ENCODE peak calls at places on chromosomes 6 and 20, in nine cellular contexts. One of them, this sample, is unnamed.

GRCh38 chr6:41759905-41760579 is 12.8 kb upstream of the PGC start:
- DNase-seq in COR-L47: no peak
- DNase-seq in stimulated activated CD4-positive, alpha-beta T cell treated with anti-CD3 and anti-CD28 coated beads, Interleukin-15, amount 100 ng/mL, for 1 hour: no peak
- DNase-seq in NCI-H2081: no peak
- DNase-seq in activated CD4-positive, alpha-beta T cell treated with anti-CD3 and anti-CD28 coated beads, Interleukin-2, amount 50 U/mL, for 1 hour: no peak
- DNase-seq in iPS DF 19.7: no peak
- DNase-seq in endothelial cell: no peak
- DNase-seq in germinal center: no peak
- DNase-seq in B cell: no peak
- DNase-seq in this sample: no peak

GRCh38 chr6:131952886-131953509 is 1.8 kb upstream of the CCN2 start:
- DNase-seq in iPS DF 19.7: no peak
- DNase-seq in activated CD4-positive, alpha-beta T cell treated with anti-CD3 and anti-CD28 coated beads, Interleukin-2, amount 50 U/mL, for 1 hour: no peak
- DNase-seq in stimulated activated CD4-positive, alpha-beta T cell treated with anti-CD3 and anti-CD28 coated beads, Interleukin-15, amount 100 ng/mL, for 1 hour: no peak
- DNase-seq in B cell: no peak
- DNase-seq in COR-L47: no peak
- DNase-seq in NCI-H2081: no peak
- DNase-seq in endothelial cell: no peak
- DNase-seq in germinal center: no peak
- DNase-seq in this sample: no peak

GRCh38 chr6:29255530-29255929 is 46.0 kb upstream of the OR14J1 start:
- DNase-seq in endothelial cell: no peak
- DNase-seq in COR-L47: no peak
- DNase-seq in B cell: no peak
- DNase-seq in iPS DF 19.7: no peak
- DNase-seq in activated CD4-positive, alpha-beta T cell treated with anti-CD3 and anti-CD28 coated beads, Interleukin-2, amount 50 U/mL, for 1 hour: no peak
- DNase-seq in germinal center: no peak
- DNase-seq in stimulated activated CD4-positive, alpha-beta T cell treated with anti-CD3 and anti-CD28 coated beads, Interleukin-15, amount 100 ng/mL, for 1 hour: no peak
- DNase-seq in NCI-H2081: no peak
- DNase-seq in this sample: no peak

GRCh38 chr6:2876210-2877056 is 26.7 kb downstream of the SERPINB9 start:
- DNase-seq in B cell: no peak
- DNase-seq in COR-L47: no peak
- DNase-seq in germinal center: no peak
- DNase-seq in endothelial cell: peak; percentile 53
- DNase-seq in stimulated activated CD4-positive, alpha-beta T cell treated with anti-CD3 and anti-CD28 coated beads, Interleukin-15, amount 100 ng/mL, for 1 hour: no peak
- DNase-seq in activated CD4-positive, alpha-beta T cell treated with anti-CD3 and anti-CD28 coated beads, Interleukin-2, amount 50 U/mL, for 1 hour: no peak
- DNase-seq in NCI-H2081: no peak
- DNase-seq in iPS DF 19.7: no peak
- DNase-seq in this sample: no peak

GRCh38 chr6:34522740-34523139 is 33.4 kb downstream of the SPDEF start:
- DNase-seq in NCI-H2081: no peak
- DNase-seq in germinal center: no peak
- DNase-seq in stimulated activated CD4-positive, alpha-beta T cell treated with anti-CD3 and anti-CD28 coated beads, Interleukin-15, amount 100 ng/mL, for 1 hour: no peak
- DNase-seq in activated CD4-positive, alpha-beta T cell treated with anti-CD3 and anti-CD28 coated beads, Interleukin-2, amount 50 U/mL, for 1 hour: no peak
- DNase-seq in iPS DF 19.7: no peak
- DNase-seq in endothelial cell: no peak
- DNase-seq in B cell: no peak
- DNase-seq in COR-L47: no peak
- DNase-seq in this sample: no peak

GRCh38 chr6:16184129-16184528 is 54.3 kb upstream of the GMPR start:
- DNase-seq in iPS DF 19.7: no peak
- DNase-seq in activated CD4-positive, alpha-beta T cell treated with anti-CD3 and anti-CD28 coated beads, Interleukin-2, amount 50 U/mL, for 1 hour: no peak
- DNase-seq in COR-L47: peak; percentile 42
- DNase-seq in endothelial cell: no peak
- DNase-seq in NCI-H2081: no peak
- DNase-seq in germinal center: peak; percentile 62
- DNase-seq in B cell: peak; percentile 45
- DNase-seq in stimulated activated CD4-positive, alpha-beta T cell treated with anti-CD3 and anti-CD28 coated beads, Interleukin-15, amount 100 ng/mL, for 1 hour: no peak
- DNase-seq in this sample: no peak

GRCh38 chr6:33430991-33431879 is 11.4 kb downstream of the SYNGAP1 start:
- DNase-seq in B cell: peak; percentile 96
- DNase-seq in endothelial cell: peak; percentile 84
- DNase-seq in iPS DF 19.7: no peak
- DNase-seq in germinal center: peak; percentile 90
- DNase-seq in NCI-H2081: peak; percentile 33
- DNase-seq in stimulated activated CD4-positive, alpha-beta T cell treated with anti-CD3 and anti-CD28 coated beads, Interleukin-15, amount 100 ng/mL, for 1 hour: peak; percentile 66
- DNase-seq in activated CD4-positive, alpha-beta T cell treated with anti-CD3 and anti-CD28 coated beads, Interleukin-2, amount 50 U/mL, for 1 hour: peak; percentile 83
- DNase-seq in COR-L47: peak; percentile 71
- DNase-seq in this sample: no peak

GRCh38 chr20:49457444-49457843 is 25.0 kb downstream of the KCNB1 start:
- DNase-seq in germinal center: no peak
- DNase-seq in NCI-H2081: no peak
- DNase-seq in stimulated activated CD4-positive, alpha-beta T cell treated with anti-CD3 and anti-CD28 coated beads, Interleukin-15, amount 100 ng/mL, for 1 hour: no peak
- DNase-seq in activated CD4-positive, alpha-beta T cell treated with anti-CD3 and anti-CD28 coated beads, Interleukin-2, amount 50 U/mL, for 1 hour: no peak
- DNase-seq in endothelial cell: no peak
- DNase-seq in B cell: no peak
- DNase-seq in iPS DF 19.7: no peak
- DNase-seq in COR-L47: no peak
- DNase-seq in this sample: no peak

GRCh38 chr6:130931683-130932082 is 104.5 kb downstream of the SMLR1 start:
- DNase-seq in endothelial cell: no peak
- DNase-seq in B cell: no peak
- DNase-seq in activated CD4-positive, alpha-beta T cell treated with anti-CD3 and anti-CD28 coated beads, Interleukin-2, amount 50 U/mL, for 1 hour: no peak
- DNase-seq in NCI-H2081: no peak
- DNase-seq in iPS DF 19.7: no peak
- DNase-seq in germinal center: no peak
- DNase-seq in stimulated activated CD4-positive, alpha-beta T cell treated with anti-CD3 and anti-CD28 coated beads, Interleukin-15, amount 100 ng/mL, for 1 hour: no peak
- DNase-seq in COR-L47: no peak
- DNase-seq in this sample: no peak

GRCh38 chr6:140663094-140663493 is 1288.6 kb upstream of the CITED2 start:
- DNase-seq in activated CD4-positive, alpha-beta T cell treated with anti-CD3 and anti-CD28 coated beads, Interleukin-2, amount 50 U/mL, for 1 hour: no peak
- DNase-seq in germinal center: no peak
- DNase-seq in iPS DF 19.7: no peak
- DNase-seq in COR-L47: no peak
- DNase-seq in NCI-H2081: no peak
- DNase-seq in stimulated activated CD4-positive, alpha-beta T cell treated with anti-CD3 and anti-CD28 coated beads, Interleukin-15, amount 100 ng/mL, for 1 hour: no peak
- DNase-seq in endothelial cell: no peak
- DNase-seq in B cell: no peak
- DNase-seq in this sample: no peak

GRCh38 chr6:87213364-87213763 is 58.0 kb downstream of the ZNF292 start:
- DNase-seq in NCI-H2081: no peak
- DNase-seq in germinal center: no peak
- DNase-seq in B cell: no peak
- DNase-seq in iPS DF 19.7: no peak
- DNase-seq in COR-L47: no peak
- DNase-seq in endothelial cell: no peak
- DNase-seq in activated CD4-positive, alpha-beta T cell treated with anti-CD3 and anti-CD28 coated beads, Interleukin-2, amount 50 U/mL, for 1 hour: no peak
- DNase-seq in stimulated activated CD4-positive, alpha-beta T cell treated with anti-CD3 and anti-CD28 coated beads, Interleukin-15, amount 100 ng/mL, for 1 hour: no peak
- DNase-seq in this sample: peak; percentile 34

GRCh38 chr20:4090756-4091331 is 75.5 kb upstream of the RNF24 start:
- DNase-seq in germinal center: no peak
- DNase-seq in iPS DF 19.7: no peak
- DNase-seq in COR-L47: no peak
- DNase-seq in NCI-H2081: no peak
- DNase-seq in B cell: no peak
- DNase-seq in activated CD4-positive, alpha-beta T cell treated with anti-CD3 and anti-CD28 coated beads, Interleukin-2, amount 50 U/mL, for 1 hour: no peak
- DNase-seq in stimulated activated CD4-positive, alpha-beta T cell treated with anti-CD3 and anti-CD28 coated beads, Interleukin-15, amount 100 ng/mL, for 1 hour: no peak
- DNase-seq in endothelial cell: no peak
- DNase-seq in this sample: peak; percentile 11

GRCh38 chr20:61882716-61883615 is 182.7 kb downstream of the TAF4 start:
- DNase-seq in stimulated activated CD4-positive, alpha-beta T cell treated with anti-CD3 and anti-CD28 coated beads, Interleukin-15, amount 100 ng/mL, for 1 hour: no peak
- DNase-seq in activated CD4-positive, alpha-beta T cell treated with anti-CD3 and anti-CD28 coated beads, Interleukin-2, amount 50 U/mL, for 1 hour: no peak
- DNase-seq in germinal center: no peak
- DNase-seq in B cell: no peak
- DNase-seq in endothelial cell: no peak
- DNase-seq in COR-L47: no peak
- DNase-seq in NCI-H2081: no peak
- DNase-seq in iPS DF 19.7: no peak
- DNase-seq in this sample: no peak

GRCh38 chr6:116840091-116840490 is 11.2 kb upstream of the GPRC6A start:
- DNase-seq in NCI-H2081: no peak
- DNase-seq in activated CD4-positive, alpha-beta T cell treated with anti-CD3 and anti-CD28 coated beads, Interleukin-2, amount 50 U/mL, for 1 hour: no peak
- DNase-seq in endothelial cell: no peak
- DNase-seq in stimulated activated CD4-positive, alpha-beta T cell treated with anti-CD3 and anti-CD28 coated beads, Interleukin-15, amount 100 ng/mL, for 1 hour: no peak
- DNase-seq in COR-L47: no peak
- DNase-seq in iPS DF 19.7: no peak
- DNase-seq in B cell: no peak
- DNase-seq in germinal center: no peak
- DNase-seq in this sample: no peak

GRCh38 chr20:42093542-42094440 is 475.6 kb upstream of the CHD6 start:
- DNase-seq in stimulated activated CD4-positive, alpha-beta T cell treated with anti-CD3 and anti-CD28 coated beads, Interleukin-15, amount 100 ng/mL, for 1 hour: no peak
- DNase-seq in activated CD4-positive, alpha-beta T cell treated with anti-CD3 and anti-CD28 coated beads, Interleukin-2, amount 50 U/mL, for 1 hour: no peak
- DNase-seq in B cell: no peak
- DNase-seq in COR-L47: peak; percentile 97
- DNase-seq in endothelial cell: no peak
- DNase-seq in iPS DF 19.7: no peak
- DNase-seq in germinal center: no peak
- DNase-seq in NCI-H2081: no peak
- DNase-seq in this sample: no peak

GRCh38 chr6:3835055-3835731 is 14.0 kb upstream of the FAM50B start:
- DNase-seq in NCI-H2081: no peak
- DNase-seq in COR-L47: no peak
- DNase-seq in activated CD4-positive, alpha-beta T cell treated with anti-CD3 and anti-CD28 coated beads, Interleukin-2, amount 50 U/mL, for 1 hour: no peak
- DNase-seq in iPS DF 19.7: no peak
- DNase-seq in endothelial cell: no peak
- DNase-seq in B cell: no peak
- DNase-seq in germinal center: no peak
- DNase-seq in stimulated activated CD4-positive, alpha-beta T cell treated with anti-CD3 and anti-CD28 coated beads, Interleukin-15, amount 100 ng/mL, for 1 hour: no peak
- DNase-seq in this sample: no peak

GRCh38 chr20:45358282-45359068 is 4.5 kb upstream of the SYS1 start:
- DNase-seq in B cell: no peak
- DNase-seq in iPS DF 19.7: no peak
- DNase-seq in stimulated activated CD4-positive, alpha-beta T cell treated with anti-CD3 and anti-CD28 coated beads, Interleukin-15, amount 100 ng/mL, for 1 hour: no peak
- DNase-seq in endothelial cell: no peak
- DNase-seq in COR-L47: no peak
- DNase-seq in activated CD4-positive, alpha-beta T cell treated with anti-CD3 and anti-CD28 coated beads, Interleukin-2, amount 50 U/mL, for 1 hour: no peak
- DNase-seq in germinal center: no peak
- DNase-seq in NCI-H2081: no peak
- DNase-seq in this sample: peak; percentile 97

GRCh38 chr6:17268114-17268513 is 13.0 kb upstream of the RBM24 start:
- DNase-seq in iPS DF 19.7: no peak
- DNase-seq in COR-L47: no peak
- DNase-seq in germinal center: no peak
- DNase-seq in B cell: no peak
- DNase-seq in NCI-H2081: no peak
- DNase-seq in stimulated activated CD4-positive, alpha-beta T cell treated with anti-CD3 and anti-CD28 coated beads, Interleukin-15, amount 100 ng/mL, for 1 hour: no peak
- DNase-seq in endothelial cell: no peak
- DNase-seq in activated CD4-positive, alpha-beta T cell treated with anti-CD3 and anti-CD28 coated beads, Interleukin-2, amount 50 U/mL, for 1 hour: no peak
- DNase-seq in this sample: no peak

GRCh38 chr6:75409286-75409685 is 84.3 kb downstream of the FILIP1 start:
- DNase-seq in activated CD4-positive, alpha-beta T cell treated with anti-CD3 and anti-CD28 coated beads, Interleukin-2, amount 50 U/mL, for 1 hour: no peak
- DNase-seq in endothelial cell: no peak
- DNase-seq in COR-L47: no peak
- DNase-seq in stimulated activated CD4-positive, alpha-beta T cell treated with anti-CD3 and anti-CD28 coated beads, Interleukin-15, amount 100 ng/mL, for 1 hour: no peak
- DNase-seq in germinal center: no peak
- DNase-seq in iPS DF 19.7: no peak
- DNase-seq in NCI-H2081: no peak
- DNase-seq in B cell: no peak
- DNase-seq in this sample: no peak

This sample was measured in breast epithelium.